ENCODE peak calls at places on chromosomes 7 and 10, in six cellular contexts. One of them, this sample, is unnamed.

GRCh38 chr7:155973451-155973997 is 161.3 kb upstream of the SHH start:
- DNase-seq in prostate gland: no peak
- DNase-seq in CD4-positive, alpha-beta T cell: no peak
- DNase-seq in uterus: no peak
- DNase-seq in psoas muscle: no peak
- DNase-seq in dorsolateral prefrontal cortex: peak
- DNase-seq in this sample: peak

GRCh38 chr10:19819419-19820033 is 3.3 kb downstream of the PLXDC2 start:
- DNase-seq in prostate gland: peak
- DNase-seq in CD4-positive, alpha-beta T cell: no peak
- DNase-seq in uterus: no peak
- DNase-seq in psoas muscle: no peak
- DNase-seq in dorsolateral prefrontal cortex: no peak
- DNase-seq in this sample: no peak

GRCh38 chr7:102393467-102393866 is 2.7 kb upstream of the PRKRIP1 start:
- DNase-seq in prostate gland: no peak
- DNase-seq in CD4-positive, alpha-beta T cell: no peak
- DNase-seq in uterus: no peak
- DNase-seq in psoas muscle: no peak
- DNase-seq in dorsolateral prefrontal cortex: no peak
- DNase-seq in this sample: no peak

GRCh38 chr7:26958834-26959233 is 94.4 kb upstream of the SKAP2 start:
- DNase-seq in prostate gland: no peak
- DNase-seq in CD4-positive, alpha-beta T cell: no peak
- DNase-seq in uterus: no peak
- DNase-seq in psoas muscle: no peak
- DNase-seq in dorsolateral prefrontal cortex: no peak
- DNase-seq in this sample: no peak

GRCh38 chr7:78770422-78771410 is 682.8 kb downstream of the MAGI2 start:
- DNase-seq in prostate gland: no peak
- DNase-seq in CD4-positive, alpha-beta T cell: no peak
- DNase-seq in uterus: no peak
- DNase-seq in psoas muscle: no peak
- DNase-seq in dorsolateral prefrontal cortex: no peak
- DNase-seq in this sample: no peak

GRCh38 chr7:25495342-25495855 is 267.1 kb upstream of the NPVF start:
- DNase-seq in prostate gland: no peak
- DNase-seq in CD4-positive, alpha-beta T cell: no peak
- DNase-seq in uterus: peak
- DNase-seq in psoas muscle: no peak
- DNase-seq in dorsolateral prefrontal cortex: no peak
- DNase-seq in this sample: no peak

GRCh38 chr7:1781369-1781768 is 111.3 kb downstream of the ELFN1 start:
- DNase-seq in prostate gland: no peak
- DNase-seq in CD4-positive, alpha-beta T cell: no peak
- DNase-seq in uterus: no peak
- DNase-seq in psoas muscle: no peak
- DNase-seq in dorsolateral prefrontal cortex: peak
- DNase-seq in this sample: no peak

GRCh38 chr7:37230221-37230620 is 218.4 kb downstream of the ELMO1 start:
- DNase-seq in prostate gland: no peak
- DNase-seq in CD4-positive, alpha-beta T cell: no peak
- DNase-seq in uterus: no peak
- DNase-seq in psoas muscle: peak
- DNase-seq in dorsolateral prefrontal cortex: no peak
- DNase-seq in this sample: no peak

GRCh38 chr7:73623798-73624668 is at the start of gene MLXIPL:
- DNase-seq in prostate gland: peak
- DNase-seq in CD4-positive, alpha-beta T cell: peak
- DNase-seq in uterus: peak
- DNase-seq in psoas muscle: peak
- DNase-seq in dorsolateral prefrontal cortex: peak
- DNase-seq in this sample: peak

GRCh38 chr7:1758417-1758858 is 88.4 kb downstream of the ELFN1 start:
- DNase-seq in prostate gland: peak
- DNase-seq in CD4-positive, alpha-beta T cell: no peak
- DNase-seq in uterus: no peak
- DNase-seq in psoas muscle: peak
- DNase-seq in dorsolateral prefrontal cortex: peak
- DNase-seq in this sample: peak

GRCh38 chr7:116864084-116864483 is 1.7 kb downstream of the CAPZA2 start:
- DNase-seq in prostate gland: no peak
- DNase-seq in CD4-positive, alpha-beta T cell: no peak
- DNase-seq in uterus: no peak
- DNase-seq in psoas muscle: no peak
- DNase-seq in dorsolateral prefrontal cortex: no peak
- DNase-seq in this sample: no peak

GRCh38 chr7:116862234-116863167 is at the start of gene CAPZA2:
- DNase-seq in prostate gland: peak
- DNase-seq in CD4-positive, alpha-beta T cell: peak
- DNase-seq in uterus: peak
- DNase-seq in psoas muscle: peak
- DNase-seq in dorsolateral prefrontal cortex: peak
- DNase-seq in this sample: peak

GRCh38 chr7:116863168-116863670 is 832 bp downstream of the CAPZA2 start:
- DNase-seq in prostate gland: peak
- DNase-seq in CD4-positive, alpha-beta T cell: peak
- DNase-seq in uterus: peak
- DNase-seq in psoas muscle: peak
- DNase-seq in dorsolateral prefrontal cortex: no peak
- DNase-seq in this sample: no peak

GRCh38 chr7:116859323-116859722 is 3.1 kb upstream of the CAPZA2 start:
- DNase-seq in prostate gland: no peak
- DNase-seq in CD4-positive, alpha-beta T cell: no peak
- DNase-seq in uterus: no peak
- DNase-seq in psoas muscle: no peak
- DNase-seq in dorsolateral prefrontal cortex: no peak
- DNase-seq in this sample: no peak

GRCh38 chr7:116861717-116862116 is 670 bp upstream of the CAPZA2 start:
- DNase-seq in prostate gland: no peak
- DNase-seq in CD4-positive, alpha-beta T cell: no peak
- DNase-seq in uterus: no peak
- DNase-seq in psoas muscle: no peak
- DNase-seq in dorsolateral prefrontal cortex: no peak
- DNase-seq in this sample: no peak
- H3K27ac ChIP-seq in prostate gland: peak
- H3K27ac ChIP-seq in CD4-positive, alpha-beta T cell: no peak
- H3K27ac ChIP-seq in uterus: peak
- H3K27ac ChIP-seq in psoas muscle: no peak
- H3K27ac ChIP-seq in dorsolateral prefrontal cortex: peak
- H3K27ac ChIP-seq in this sample: no peak

GRCh38 chr7:108413337-108413736 is 42.9 kb downstream of the NRCAM start:
- DNase-seq in prostate gland: no peak
- DNase-seq in CD4-positive, alpha-beta T cell: no peak
- DNase-seq in uterus: no peak
- DNase-seq in psoas muscle: no peak
- DNase-seq in dorsolateral prefrontal cortex: no peak
- DNase-seq in this sample: no peak
- H3K27ac ChIP-seq in prostate gland: no peak
- H3K27ac ChIP-seq in CD4-positive, alpha-beta T cell: no peak
- H3K27ac ChIP-seq in uterus: no peak
- H3K27ac ChIP-seq in psoas muscle: no peak
- H3K27ac ChIP-seq in dorsolateral prefrontal cortex: no peak
- H3K27ac ChIP-seq in this sample: no peak

GRCh38 chr7:16063241-16063640 is 358.1 kb downstream of the CRPPA start:
- DNase-seq in prostate gland: no peak
- DNase-seq in CD4-positive, alpha-beta T cell: no peak
- DNase-seq in uterus: no peak
- DNase-seq in psoas muscle: no peak
- DNase-seq in dorsolateral prefrontal cortex: no peak
- DNase-seq in this sample: no peak
- H3K27ac ChIP-seq in prostate gland: no peak
- H3K27ac ChIP-seq in CD4-positive, alpha-beta T cell: no peak
- H3K27ac ChIP-seq in uterus: no peak
- H3K27ac ChIP-seq in psoas muscle: peak
- H3K27ac ChIP-seq in dorsolateral prefrontal cortex: no peak
- H3K27ac ChIP-seq in this sample: no peak

GRCh38 chr10:33190406-33190805 is 144.1 kb downstream of the NRP1 start:
- DNase-seq in prostate gland: no peak
- DNase-seq in CD4-positive, alpha-beta T cell: no peak
- DNase-seq in uterus: no peak
- DNase-seq in psoas muscle: no peak
- DNase-seq in dorsolateral prefrontal cortex: no peak
- DNase-seq in this sample: no peak

GRCh38 chr10:33196377-33196706 is 138.1 kb downstream of the NRP1 start:
- DNase-seq in prostate gland: no peak
- DNase-seq in CD4-positive, alpha-beta T cell: no peak
- DNase-seq in uterus: no peak
- DNase-seq in psoas muscle: no peak
- DNase-seq in dorsolateral prefrontal cortex: no peak
- DNase-seq in this sample: no peak

GRCh38 chr10:33195608-33196376 is 138.7 kb downstream of the NRP1 start:
- DNase-seq in prostate gland: no peak
- DNase-seq in CD4-positive, alpha-beta T cell: no peak
- DNase-seq in uterus: no peak
- DNase-seq in psoas muscle: no peak
- DNase-seq in dorsolateral prefrontal cortex: no peak
- DNase-seq in this sample: no peak

GRCh38 chr10:33193867-33194521 is 140.5 kb downstream of the NRP1 start:
- DNase-seq in prostate gland: peak
- DNase-seq in CD4-positive, alpha-beta T cell: no peak
- DNase-seq in uterus: no peak
- DNase-seq in psoas muscle: no peak
- DNase-seq in dorsolateral prefrontal cortex: no peak
- DNase-seq in this sample: no peak

GRCh38 chr10:33193057-33193866 is 141.2 kb downstream of the NRP1 start:
- DNase-seq in prostate gland: peak
- DNase-seq in CD4-positive, alpha-beta T cell: peak
- DNase-seq in uterus: peak
- DNase-seq in psoas muscle: peak
- DNase-seq in dorsolateral prefrontal cortex: peak
- DNase-seq in this sample: peak
- H3K27ac ChIP-seq in prostate gland: peak
- H3K27ac ChIP-seq in CD4-positive, alpha-beta T cell: no peak
- H3K27ac ChIP-seq in uterus: peak
- H3K27ac ChIP-seq in psoas muscle: peak
- H3K27ac ChIP-seq in dorsolateral prefrontal cortex: no peak
- H3K27ac ChIP-seq in this sample: no peak

GRCh38 chr10:30709229-30709628 is 79.7 kb upstream of the LYZL2 start:
- DNase-seq in prostate gland: no peak
- DNase-seq in CD4-positive, alpha-beta T cell: no peak
- DNase-seq in uterus: no peak
- DNase-seq in psoas muscle: no peak
- DNase-seq in dorsolateral prefrontal cortex: no peak
- DNase-seq in this sample: no peak
- H3K27ac ChIP-seq in prostate gland: no peak
- H3K27ac ChIP-seq in CD4-positive, alpha-beta T cell: no peak
- H3K27ac ChIP-seq in uterus: no peak
- H3K27ac ChIP-seq in psoas muscle: no peak
- H3K27ac ChIP-seq in dorsolateral prefrontal cortex: no peak
- H3K27ac ChIP-seq in this sample: no peak

GRCh38 chr7:128795129-128795528 is 3.4 kb downstream of the CCDC136 start:
- DNase-seq in prostate gland: no peak
- DNase-seq in CD4-positive, alpha-beta T cell: no peak
- DNase-seq in uterus: no peak
- DNase-seq in psoas muscle: no peak
- DNase-seq in dorsolateral prefrontal cortex: no peak
- DNase-seq in this sample: no peak
- H3K27ac ChIP-seq in prostate gland: no peak
- H3K27ac ChIP-seq in CD4-positive, alpha-beta T cell: no peak
- H3K27ac ChIP-seq in uterus: no peak
- H3K27ac ChIP-seq in psoas muscle: no peak
- H3K27ac ChIP-seq in dorsolateral prefrontal cortex: no peak
- H3K27ac ChIP-seq in this sample: no peak

GRCh38 chr10:132394201-132394811 is 2.7 kb upstream of the PWWP2B start:
- DNase-seq in prostate gland: no peak
- DNase-seq in CD4-positive, alpha-beta T cell: no peak
- DNase-seq in uterus: no peak
- DNase-seq in psoas muscle: peak
- DNase-seq in dorsolateral prefrontal cortex: no peak
- DNase-seq in this sample: peak
- H3K27ac ChIP-seq in prostate gland: no peak
- H3K27ac ChIP-seq in CD4-positive, alpha-beta T cell: no peak
- H3K27ac ChIP-seq in uterus: no peak
- H3K27ac ChIP-seq in psoas muscle: peak
- H3K27ac ChIP-seq in dorsolateral prefrontal cortex: no peak
- H3K27ac ChIP-seq in this sample: no peak

GRCh38 chr10:72298774-72299519 is 25.2 kb downstream of the DDIT4 start:
- DNase-seq in prostate gland: no peak
- DNase-seq in CD4-positive, alpha-beta T cell: no peak
- DNase-seq in uterus: no peak
- DNase-seq in psoas muscle: no peak
- DNase-seq in dorsolateral prefrontal cortex: no peak
- DNase-seq in this sample: no peak
- H3K27ac ChIP-seq in prostate gland: peak
- H3K27ac ChIP-seq in CD4-positive, alpha-beta T cell: peak
- H3K27ac ChIP-seq in uterus: peak
- H3K27ac ChIP-seq in psoas muscle: peak
- H3K27ac ChIP-seq in dorsolateral prefrontal cortex: peak
- H3K27ac ChIP-seq in this sample: no peak

GRCh38 chr7:46979439-46979838 is 602.5 kb downstream of the TNS3 start:
- DNase-seq in prostate gland: no peak
- DNase-seq in CD4-positive, alpha-beta T cell: no peak
- DNase-seq in uterus: no peak
- DNase-seq in psoas muscle: no peak
- DNase-seq in dorsolateral prefrontal cortex: no peak
- DNase-seq in this sample: no peak

GRCh38 chr7:46982928-46983327 is 599.0 kb downstream of the TNS3 start:
- DNase-seq in prostate gland: no peak
- DNase-seq in CD4-positive, alpha-beta T cell: no peak
- DNase-seq in uterus: no peak
- DNase-seq in psoas muscle: no peak
- DNase-seq in dorsolateral prefrontal cortex: no peak
- DNase-seq in this sample: no peak
- H3K27ac ChIP-seq in prostate gland: no peak
- H3K27ac ChIP-seq in CD4-positive, alpha-beta T cell: no peak
- H3K27ac ChIP-seq in uterus: no peak
- H3K27ac ChIP-seq in psoas muscle: no peak
- H3K27ac ChIP-seq in dorsolateral prefrontal cortex: no peak
- H3K27ac ChIP-seq in this sample: no peak

This sample was measured in aorta.